ENCODE peak calls at places on chromosome 16, in five cellular contexts. W is hippocampal formation, A is ELF-1, V is NCI-H510A treated with DMSO at 0.1 percent for 48 hours, C is foreskin fibroblast. G is an unnamed sample.

GRCh38 chr16:19991614-19992013 is 82.1 kb downstream of the GPR139 start:
- DNase-seq in W (no peak), A (peak; percentile 40), V (peak; percentile 18), C (no peak), G (no peak)

GRCh38 chr16:8735574-8735973 is 61.2 kb downstream of the ABAT start:
- DNase-seq in W (no peak), A (no peak), V (no peak), C (no peak), G (no peak)

GRCh38 chr16:81798311-81799137 is 19.4 kb downstream of the PLCG2 start:
- DNase-seq in W (no peak), A (peak; percentile 20), V (no peak), C (no peak), G (no peak)

GRCh38 chr16:20301840-20302239 is 25.5 kb downstream of the GP2 start:
- DNase-seq in W (no peak), A (peak; percentile 25), V (no peak), C (no peak), G (no peak)

GRCh38 chr16:84423416-84423837 is 55.1 kb downstream of the ATP2C2 start:
- DNase-seq in W (peak; percentile 10), A (peak; percentile 26), V (peak; percentile 5), C (peak; percentile 15), G (no peak)

GRCh38 chr16:15035163-15035729 is 20.6 kb downstream of the NTAN1 start:
- DNase-seq in W (no peak), A (no peak), V (no peak), C (no peak), G (no peak)

GRCh38 chr16:88558457-88559442 is 11.5 kb upstream of the ZC3H18 start:
- DNase-seq in W (no peak), A (peak; percentile 57), V (peak; percentile 66), C (peak; percentile 47), G (peak; percentile 27)

GRCh38 chr16:14168146-14168545 is 97.0 kb downstream of the MRTFB start:
- DNase-seq in W (no peak), A (no peak), V (no peak), C (no peak), G (no peak)

GRCh38 chr16:50207652-50208051 is 54.5 kb downstream of the TENT4B start:
- DNase-seq in W (no peak), A (no peak), V (no peak), C (peak; percentile 57), G (no peak)

GRCh38 chr16:57742543-57742942 is 7.0 kb downstream of the KATNB1 start:
- DNase-seq in W (no peak), A (no peak), V (no peak), C (no peak), G (no peak)

GRCh38 chr16:48942996-48943395 is 333.0 kb upstream of the N4BP1 start:
- DNase-seq in W (no peak), A (no peak), V (no peak), C (no peak), G (no peak)

GRCh38 chr16:46756772-46757171 is 8.6 kb upstream of the MYLK3 start:
- DNase-seq in W (no peak), A (no peak), V (no peak), C (no peak), G (no peak)

GRCh38 chr16:5314377-5314776 is 216.8 kb upstream of the EEF2KMT start:
- DNase-seq in W (no peak), A (no peak), V (no peak), C (no peak), G (no peak)

GRCh38 chr16:3051009-3051408 is 4.6 kb downstream of the MMP25 start:
- DNase-seq in W (no peak), A (no peak), V (no peak), C (no peak), G (no peak)

GRCh38 chr16:81732699-81733098 is 46.4 kb upstream of the PLCG2 start:
- DNase-seq in W (no peak), A (no peak), V (no peak), C (no peak), G (no peak)

GRCh38 chr16:12535535-12536411 is 267.9 kb downstream of the CPPED1 start:
- DNase-seq in W (no peak), A (peak; percentile 60), V (no peak), C (no peak), G (no peak)

GRCh38 chr16:53745126-53745525 is 41.2 kb downstream of the FTO start:
- DNase-seq in W (no peak), A (no peak), V (no peak), C (no peak), G (no peak)

GRCh38 chr16:89217388-89218191 is at the start of gene ZNF778:
- DNase-seq in W (peak; percentile 69), A (peak; percentile 91), V (peak; percentile 70), C (peak; percentile 80), G (peak; percentile 43)

GRCh38 chr16:83059237-83059636 is 432.5 kb downstream of the CDH13 start:
- DNase-seq in W (no peak), A (no peak), V (no peak), C (no peak), G (no peak)

GRCh38 chr16:4081035-4081434 is 35.2 kb downstream of the ADCY9 start:
- DNase-seq in W (no peak), A (no peak), V (no peak), C (no peak), G (no peak)

GRCh38 chr16:14202697-14203096 is 131.6 kb downstream of the MRTFB start:
- DNase-seq in W (no peak), A (no peak), V (peak; percentile 93), C (no peak), G (peak; percentile 86)

GRCh38 chr16:30875881-30876791 is 17.7 kb downstream of the BCL7C start:
- DNase-seq in W (no peak), A (peak; percentile 47), V (peak; percentile 83), C (no peak), G (no peak)

G was measured in NCI-H2029.